ENCODE peak calls at places on chromosomes 11 and 22, in six cellular contexts. V is K562, P is body of pancreas, C is HepG2, J is right lobe of liver, E is ovary. M is an unnamed sample.

GRCh38 chr11:12092714-12093113 is 17.7 kb upstream of the MICAL2 start:
- DNase-seq in V (no peak), P (no peak), C (no peak), J (no peak), E (no peak), M (no peak)

GRCh38 chr22:42622061-42622710 is 7.5 kb upstream of the POLDIP3 start:
- DNase-seq in V (no peak), P (no peak), C (no peak), J (no peak), E (no peak), M (no peak)

GRCh38 chr11:86184728-86185127 is 59.8 kb upstream of the EED start:
- DNase-seq in V (no peak), P (no peak), C (no peak), J (no peak), E (no peak), M (no peak)

GRCh38 chr22:27170491-27170890 is 513.1 kb downstream of the MIAT start:
- DNase-seq in V (no peak), P (no peak), C (no peak), J (no peak), E (peak), M (no peak)

GRCh38 chr22:20157416-20158183 is 6.7 kb upstream of the CCDC188 start:
- DNase-seq in V (no peak), P (no peak), C (no peak), J (no peak), E (no peak), M (no peak)

GRCh38 chr11:130513132-130513531 is 64.7 kb downstream of the ADAMTS15 start:
- DNase-seq in V (no peak), P (no peak), C (no peak), J (no peak), E (no peak), M (peak)

GRCh38 chr11:32451808-32452207 is 16.5 kb upstream of the WT1 start:
- DNase-seq in V (peak), P (no peak), C (no peak), J (no peak), E (no peak), M (no peak)

GRCh38 chr11:15569626-15570025 is 454.9 kb downstream of the INSC start:
- DNase-seq in V (no peak), P (no peak), C (no peak), J (no peak), E (no peak), M (no peak)

GRCh38 chr11:107646783-107647182 is 55.8 kb downstream of the ELMOD1 start:
- DNase-seq in V (no peak), P (no peak), C (no peak), J (no peak), E (no peak), M (no peak)

GRCh38 chr11:20156280-20156875 is 3.9 kb downstream of the DBX1 start:
- DNase-seq in V (peak), P (no peak), C (no peak), J (no peak), E (no peak), M (no peak)

GRCh38 chr22:48906177-48906835 is 921.4 kb downstream of the BRD1 start:
- DNase-seq in V (no peak), P (no peak), C (no peak), J (no peak), E (no peak), M (no peak)

GRCh38 chr11:15969281-15969680 is 387.1 kb downstream of the SOX6 start:
- DNase-seq in V (peak), P (peak), C (peak), J (peak), E (peak), M (peak)

GRCh38 chr11:72336163-72336562 is 92.2 kb upstream of the PHOX2A start:
- DNase-seq in V (peak), P (no peak), C (no peak), J (no peak), E (no peak), M (no peak)

GRCh38 chr11:127003260-127003981 is 2.9 kb upstream of the KIRREL3 start:
- DNase-seq in V (peak), P (no peak), C (no peak), J (peak), E (no peak), M (no peak)

GRCh38 chr22:49825944-49826602 is 1.6 kb downstream of the BRD1 start:
- DNase-seq in V (peak), P (no peak), C (peak), J (no peak), E (no peak), M (no peak)

GRCh38 chr11:1353383-1354124 is 36.2 kb upstream of the BRSK2 start:
- DNase-seq in V (no peak), P (no peak), C (no peak), J (no peak), E (no peak), M (no peak)

GRCh38 chr11:122655527-122656072 is at the start of gene UBASH3B:
- DNase-seq in V (peak), P (peak), C (peak), J (peak), E (peak), M (peak)

GRCh38 chr11:36130401-36130800 is 158.8 kb downstream of the COMMD9 start:
- DNase-seq in V (peak), P (no peak), C (no peak), J (no peak), E (no peak), M (no peak)

GRCh38 chr22:17085277-17086091 is 684 bp downstream of the IL17RA start:
- DNase-seq in V (peak), P (peak), C (no peak), J (peak), E (peak), M (no peak)

GRCh38 chr11:103471546-103471945 is 362.3 kb downstream of the DYNC2H1 start:
- DNase-seq in V (no peak), P (no peak), C (no peak), J (no peak), E (no peak), M (no peak)

GRCh38 chr11:65418681-65419459 is 3.7 kb upstream of the NEAT1 start:
- DNase-seq in V (peak), P (peak), C (peak), J (peak), E (peak), M (peak)
- TF ChIP-seq POLR2A in V (peak), P (no peak), C (peak), J (peak), E (peak), M (peak)

DNA sequence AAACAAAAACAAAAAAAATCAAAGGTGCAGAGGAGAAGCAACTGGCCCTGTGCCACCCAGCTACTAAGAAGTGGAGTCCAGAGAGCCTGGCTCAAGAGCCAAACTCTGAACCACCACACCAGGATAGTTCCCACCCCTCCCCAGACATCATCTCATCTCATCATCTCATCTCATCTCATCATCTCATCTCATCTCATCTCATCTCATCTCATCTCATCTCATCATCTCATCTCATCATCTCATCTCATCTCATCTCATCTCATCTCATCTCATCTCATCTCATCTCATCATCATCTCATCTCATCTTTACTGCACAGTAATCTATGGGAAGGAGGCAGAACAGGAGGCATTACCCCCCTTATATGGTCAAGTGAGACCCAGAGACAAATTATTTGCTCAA is 8.3 kb downstream of the CHRNA10 start:
- DNase-seq in V (no peak), P (no peak), C (no peak), J (no peak), E (no peak), M (no peak)
- TF ChIP-seq POLR2A in V (no peak), P (no peak), C (no peak), J (no peak), E (no peak), M (no peak)

DNA sequence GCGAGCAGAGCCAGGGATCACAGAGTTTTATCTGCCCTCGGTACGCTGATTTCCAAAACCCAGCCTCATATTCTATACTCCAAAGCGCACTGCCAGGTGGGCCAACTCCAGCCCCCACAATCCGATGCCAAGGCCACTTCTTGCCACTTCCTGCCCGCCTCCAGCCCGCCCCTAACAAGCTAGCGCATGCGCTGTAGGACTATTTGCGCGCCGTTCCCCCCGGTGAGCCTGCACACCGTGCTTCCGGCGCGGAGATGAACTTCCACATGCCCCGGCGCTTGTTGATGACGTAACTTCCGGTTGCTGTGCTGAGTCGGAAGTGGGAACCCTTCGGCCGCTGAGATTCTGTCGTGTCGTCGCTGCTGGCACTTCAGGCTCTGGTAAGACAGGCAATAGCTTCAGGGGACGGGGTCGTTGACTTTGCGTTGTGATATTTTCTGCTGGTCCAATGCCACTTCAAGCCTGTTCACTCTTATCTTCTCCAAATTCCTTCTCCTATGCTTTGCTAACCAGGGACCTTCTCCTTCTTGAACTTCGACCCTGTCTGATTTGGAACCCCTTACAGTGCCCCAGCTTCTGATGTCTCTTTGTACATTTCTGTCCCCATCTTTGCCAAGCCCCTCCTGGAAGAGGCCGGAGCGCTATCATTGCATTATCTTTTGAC is at the start of gene UBE4A:
- DNase-seq in V (peak), P (peak), C (peak), J (peak), E (peak), M (peak)
- TF ChIP-seq POLR2A in V (peak), P (peak), C (peak), J (peak), E (peak), M (peak)

DNA sequence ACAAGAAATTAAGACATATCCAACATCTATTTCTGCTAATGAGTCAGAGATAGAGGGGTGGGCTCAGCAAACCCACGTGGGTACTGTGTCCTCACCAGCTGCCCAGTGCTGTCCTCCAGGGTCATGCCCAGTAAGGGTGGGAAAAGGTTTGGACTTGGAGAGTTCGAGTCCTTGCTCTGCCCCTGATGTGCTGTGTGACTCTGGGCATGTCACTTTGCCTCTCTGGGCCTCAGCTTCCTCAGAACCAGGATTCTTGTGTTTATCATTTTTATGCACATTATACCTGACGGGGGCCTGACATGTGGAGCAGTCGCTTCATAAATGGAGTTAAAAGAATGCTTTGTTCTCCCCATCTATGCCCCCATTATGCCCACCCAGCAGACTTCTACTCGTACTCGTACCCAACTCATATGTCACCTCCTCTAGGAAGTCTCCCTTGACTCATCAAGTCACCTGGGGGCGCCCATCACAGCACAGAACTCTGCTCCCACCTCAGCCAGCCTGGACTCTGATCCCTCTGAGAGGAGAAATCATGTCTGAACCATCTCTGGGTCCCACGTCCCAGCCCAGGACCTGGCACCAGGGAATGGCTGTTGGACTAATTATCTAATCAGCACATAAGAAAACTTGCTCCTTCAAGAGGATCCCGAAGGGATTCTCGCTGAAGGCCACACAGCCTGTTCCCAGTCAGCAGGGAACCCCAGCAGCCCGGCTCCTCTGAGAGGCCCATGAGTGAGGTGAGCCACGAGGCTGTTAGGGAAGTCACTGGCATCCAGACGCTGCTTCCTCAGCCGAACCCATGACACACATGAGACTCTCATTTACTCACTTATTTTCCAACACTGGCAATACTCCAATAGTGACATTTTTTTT is 38.7 kb upstream of the TSKU start:
- DNase-seq in V (peak), P (no peak), C (no peak), J (no peak), E (no peak), M (no peak)
- TF ChIP-seq POLR2A in V (no peak), P (no peak), C (no peak), J (no peak), E (no peak), M (no peak)

DNA sequence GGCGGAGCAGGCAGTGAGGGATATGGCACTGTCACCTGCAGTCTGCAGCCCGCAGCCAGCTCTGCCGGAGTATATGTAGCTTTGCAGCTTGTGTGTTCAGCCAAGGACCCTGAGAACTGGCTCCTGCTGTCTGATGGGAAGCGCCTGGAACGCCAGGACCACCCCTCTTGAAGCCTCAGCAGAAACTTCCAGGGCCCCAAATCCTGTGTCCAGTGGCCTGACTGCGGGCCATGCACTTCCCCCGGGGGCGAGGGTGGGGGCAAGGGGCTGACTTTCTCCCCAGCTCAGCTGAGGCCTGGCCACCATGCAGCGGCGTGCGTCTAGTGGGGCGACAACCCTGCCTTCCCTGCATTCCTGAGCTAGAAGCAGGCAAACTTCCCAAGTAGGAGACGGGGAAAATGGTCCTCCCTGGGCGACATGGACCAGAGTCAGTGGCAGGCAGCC is 32.3 kb downstream of the PISD start:
- DNase-seq in V (no peak), P (no peak), C (no peak), J (no peak), E (peak), M (no peak)
- TF ChIP-seq POLR2A in V (no peak), P (no peak), C (no peak), J (no peak), E (no peak), M (no peak)

DNA sequence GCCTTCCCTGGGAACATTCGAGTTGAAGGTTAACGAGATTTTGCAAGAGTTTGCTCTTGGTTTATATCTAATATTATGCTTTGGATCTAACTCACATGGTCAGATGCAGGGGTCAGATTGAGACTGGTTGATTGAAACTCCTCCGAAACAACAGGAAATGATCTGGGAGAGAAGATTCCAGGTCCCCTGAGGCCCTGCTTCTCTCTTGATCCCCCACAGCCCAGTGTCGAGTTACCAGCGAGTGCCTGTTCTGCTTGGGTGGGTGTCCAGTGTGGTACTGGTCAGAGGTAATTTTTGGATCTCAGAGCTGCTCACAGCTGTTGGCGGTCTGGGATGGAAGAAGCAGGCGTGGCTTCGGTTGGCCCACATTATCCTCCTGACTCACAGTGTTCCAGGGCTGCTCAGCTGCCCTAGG is 9.2 kb downstream of the FBLN1 start:
- DNase-seq in V (no peak), P (peak), C (no peak), J (no peak), E (peak), M (no peak)
- TF ChIP-seq POLR2A in V (no peak), P (no peak), C (no peak), J (no peak), E (no peak), M (no peak)

DNA sequence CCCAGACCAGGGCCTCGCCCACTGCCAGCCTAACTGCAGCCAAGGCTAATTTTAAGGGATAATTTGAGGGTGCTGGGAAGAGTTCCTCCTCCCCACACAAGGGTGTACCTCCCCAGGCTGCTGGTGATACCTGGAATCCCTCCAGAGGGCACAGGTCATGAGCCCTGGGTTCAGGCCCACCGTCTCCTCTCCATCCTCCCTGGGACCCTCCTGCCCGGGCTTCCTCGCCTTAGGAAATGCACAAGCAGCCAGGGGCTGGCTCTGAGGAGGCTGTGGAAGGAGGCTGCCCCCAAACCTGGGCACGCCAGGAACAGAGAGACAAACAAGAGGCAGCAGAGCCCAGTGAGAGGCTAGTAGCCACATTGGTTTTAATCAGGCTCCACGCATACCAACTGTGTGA is 16.6 kb upstream of the TSKU start:
- DNase-seq in V (no peak), P (no peak), C (no peak), J (no peak), E (no peak), M (no peak)
- TF ChIP-seq POLR2A in V (no peak), P (no peak), C (peak), J (no peak), E (no peak), M (no peak)

GRCh38 chr22:30506507-30506968 is 1.0 kb upstream of the SEC14L4 start:
- DNase-seq in V (peak), P (no peak), C (no peak), J (peak), E (no peak), M (no peak)
- TF ChIP-seq POLR2A in V (no peak), P (no peak), C (no peak), J (no peak), E (no peak), M (no peak)